ENCODE peak calls at places on chromosomes 5 and 9, in ten cellular contexts. Q, S, V, A, C, N, K, Y, M and P are unnamed samples.

GRCh38 chr9:18923167-18923566 is 109.8 kb downstream of the SAXO1 start:
- DNase-seq in M (no peak), S (no peak), V (no peak), K (no peak), Y (no peak), N (no peak), A (no peak), Q (no peak), C (no peak), P (no peak)

GRCh38 chr5:126265917-126266316 is 157.3 kb upstream of the GRAMD2B start:
- DNase-seq in C (no peak), S (no peak), V (no peak), N (no peak), Y (no peak), K (no peak), M (no peak), A (no peak), Q (no peak), P (no peak)

GRCh38 chr9:107734231-107735014 is 244.9 kb upstream of the KLF4 start:
- DNase-seq in N (no peak), C (peak; percentile 96), S (no peak), V (no peak), Y (no peak), Q (peak; percentile 81), K (peak; percentile 24), M (peak; percentile 66), A (no peak), P (peak; percentile 89)

GRCh38 chr5:173615884-173616576 is 420 bp downstream of the BOD1 start:
- DNase-seq in Y (peak; percentile 69), M (peak; percentile 86), C (peak; percentile 77), K (peak; percentile 91), V (peak; percentile 63), Q (peak; percentile 82), N (no peak), S (peak; percentile 57), A (peak; percentile 53), P (peak; percentile 58)

GRCh38 chr5:107474361-107474723 is 196.4 kb downstream of the EFNA5 start:
- DNase-seq in Q (no peak), K (no peak), N (no peak), C (no peak), V (no peak), M (no peak), S (no peak), Y (no peak), A (no peak), P (no peak)

GRCh38 chr5:154899107-154899816 is 38.7 kb downstream of the GEMIN5 start:
- DNase-seq in C (no peak), A (no peak), M (no peak), S (no peak), V (no peak), Y (no peak), Q (no peak), K (no peak), N (no peak), P (no peak)

GRCh38 chr5:94618029-94618492 is 343 bp downstream of the KIAA0825 start:
- DNase-seq in Y (peak; percentile 19), A (peak; percentile 34), C (peak; percentile 70), S (no peak), N (no peak), M (peak; percentile 61), V (peak; percentile 31), K (peak; percentile 74), Q (peak; percentile 74), P (peak; percentile 69)

GRCh38 chr9:95488971-95489370 is 27.8 kb downstream of the PTCH1 start:
- DNase-seq in Q (no peak), A (no peak), K (no peak), S (no peak), V (no peak), Y (no peak), M (no peak), C (no peak), N (no peak), P (no peak)

GRCh38 chr9:21110708-21111576 is 30.7 kb downstream of the IFNW1 start:
- DNase-seq in Y (peak; percentile 18), V (no peak), N (peak; percentile 43), K (peak; percentile 87), C (peak; percentile 88), A (no peak), S (no peak), M (peak; percentile 57), Q (peak; percentile 48), P (peak; percentile 53)

GRCh38 chr5:103624035-103624461 is 61.5 kb upstream of the NUDT12 start:
- DNase-seq in S (no peak), V (no peak), A (no peak), N (no peak), C (peak; percentile 88), Q (no peak), Y (no peak), K (no peak), M (no peak), P (peak; percentile 72)

GRCh38 chr5:35029333-35029732 is 18.4 kb downstream of the AGXT2 start:
- DNase-seq in V (no peak), K (no peak), N (no peak), Q (peak; percentile 78), A (no peak), S (no peak), Y (no peak), C (peak; percentile 73), M (peak; percentile 21), P (peak; percentile 80)

GRCh38 chr5:53126514-53126913 is 17.0 kb upstream of the MOCS2 start:
- DNase-seq in C (peak; percentile 24), M (peak; percentile 33), Q (peak; percentile 45), Y (no peak), V (no peak), S (no peak), A (no peak), K (no peak), N (no peak), P (peak; percentile 69)

GRCh38 chr9:132622144-132622543 is 39.7 kb downstream of the BARHL1 start:
- DNase-seq in Q (peak; percentile 19), Y (no peak), K (peak; percentile 67), M (no peak), C (peak; percentile 43), S (no peak), A (no peak), N (no peak), V (no peak), P (peak; percentile 33)

GRCh38 chr5:127206320-127207113 is 84.1 kb upstream of the MEGF10 start:
- DNase-seq in A (no peak), K (no peak), Y (no peak), Q (peak; percentile 22), S (no peak), C (peak; percentile 95), M (peak; percentile 95), N (peak; percentile 82), V (no peak), P (peak; percentile 86)

GRCh38 chr9:1474259-1474658 is 424.1 kb downstream of the DMRT2 start:
- DNase-seq in A (no peak), Q (no peak), K (no peak), N (no peak), M (no peak), C (no peak), Y (no peak), S (no peak), V (no peak), P (no peak)

GRCh38 chr5:60568646-60569045 is 131.3 kb downstream of the DEPDC1B start:
- DNase-seq in V (no peak), A (no peak), Q (no peak), S (no peak), M (no peak), Y (no peak), N (no peak), C (no peak), K (no peak), P (no peak)

GRCh38 chr9:118829334-118829733 is 539.9 kb downstream of the BRINP1 start:
- DNase-seq in V (no peak), M (no peak), S (no peak), C (no peak), Q (no peak), K (peak; percentile 60), A (no peak), Y (no peak), N (no peak), P (peak; percentile 8)

GRCh38 chr5:6788439-6788838 is 75.2 kb downstream of the TENT4A start:
- DNase-seq in V (no peak), A (no peak), K (no peak), M (no peak), Y (no peak), Q (no peak), N (no peak), C (no peak), S (no peak), P (no peak)

GRCh38 chr9:11142965-11143738 is 530.4 kb upstream of the PTPRD start:
- DNase-seq in V (no peak), N (no peak), A (no peak), Y (no peak), S (no peak), K (no peak), Q (no peak), M (no peak), C (no peak), P (no peak)

GRCh38 chr9:38068616-38068865 is 486 bp downstream of the SHB start:
- DNase-seq in M (no peak), Q (no peak), S (peak; percentile 28), K (peak; percentile 84), V (peak; percentile 11), Y (no peak), A (no peak), C (peak; percentile 59), N (no peak), P (no peak)

GRCh38 chr9:102459828-102460227 is 535.3 kb upstream of the CYLC2 start:
- DNase-seq in S (no peak), V (no peak), N (no peak), Y (no peak), C (no peak), Q (no peak), M (no peak), K (no peak), A (no peak), P (no peak)

GRCh38 chr5:142585451-142585850 is 100.4 kb downstream of the FGF1 start:
- DNase-seq in M (no peak), K (no peak), C (no peak), V (no peak), A (no peak), S (no peak), Q (no peak), Y (no peak), N (no peak), P (no peak)

GRCh38 chr5:141857226-141857625 is 21.0 kb downstream of the PCDH1 start:
- DNase-seq in M (no peak), Q (no peak), K (no peak), Y (no peak), A (no peak), N (no peak), C (no peak), V (no peak), S (no peak), P (no peak)

GRCh38 chr9:122346478-122347347 is 24.1 kb upstream of the PTGS1 start:
- DNase-seq in Y (peak; percentile 45), N (no peak), K (peak; percentile 70), C (peak; percentile 31), A (peak; percentile 73), S (no peak), V (no peak), Q (no peak), M (no peak), P (no peak)

GRCh38 chr9:132014218-132014800 is 65.4 kb downstream of the MED27 start:
- DNase-seq in Y (no peak), M (no peak), C (peak; percentile 32), N (no peak), A (no peak), K (peak; percentile 40), V (no peak), S (no peak), Q (no peak), P (no peak)

GRCh38 chr9:13586726-13587392 is 307.4 kb upstream of the MPDZ start:
- DNase-seq in A (no peak), N (peak; percentile 18), C (no peak), Y (no peak), Q (no peak), V (no peak), S (no peak), K (peak; percentile 35), M (no peak), P (no peak)

GRCh38 chr5:147567917-147568598 is 58.2 kb upstream of the DPYSL3 start:
- DNase-seq in Y (peak; percentile 4), V (no peak), Q (peak; percentile 60), A (no peak), S (no peak), N (no peak), K (no peak), C (peak; percentile 67), M (peak; percentile 35), P (peak; percentile 98)

GRCh38 chr9:20236676-20237075 is 385.6 kb downstream of the MLLT3 start:
- DNase-seq in S (no peak), C (no peak), K (no peak), A (no peak), Q (no peak), Y (no peak), N (peak; percentile 94), M (peak; percentile 93), V (no peak), P (no peak)